ENCODE peak calls at places on chromosomes 12 and 14, in six cellular contexts. One of them, this sample, is unnamed.

GRCh38 chr12:72083096-72083825 is 144.6 kb downstream of the TPH2 start:
- DNase-seq in CD8-positive, alpha-beta T cell: no peak
- DNase-seq in tibial nerve: no peak
- DNase-seq in IMR-90: no peak
- DNase-seq in cardiac muscle cell: no peak
- DNase-seq in Panc1: no peak
- DNase-seq in this sample: no peak

GRCh38 chr12:65968359-65968758 is 144.1 kb downstream of the HMGA2 start:
- DNase-seq in IMR-90: no peak
- DNase-seq in CD8-positive, alpha-beta T cell: no peak
- DNase-seq in tibial nerve: no peak
- DNase-seq in Panc1: no peak
- DNase-seq in cardiac muscle cell: peak; percentile 18
- DNase-seq in this sample: no peak

GRCh38 chr12:128810182-128811127 is 13.3 kb downstream of the SLC15A4 start:
- DNase-seq in CD8-positive, alpha-beta T cell: no peak
- DNase-seq in Panc1: no peak
- DNase-seq in tibial nerve: no peak
- DNase-seq in cardiac muscle cell: no peak
- DNase-seq in IMR-90: no peak
- DNase-seq in this sample: no peak

GRCh38 chr12:58602179-58602578 is 318.1 kb downstream of the LRIG3 start:
- DNase-seq in IMR-90: peak; percentile 23
- DNase-seq in tibial nerve: no peak
- DNase-seq in CD8-positive, alpha-beta T cell: no peak
- DNase-seq in cardiac muscle cell: peak; percentile 22
- DNase-seq in Panc1: no peak
- DNase-seq in this sample: no peak

GRCh38 chr12:5661820-5662219 is 229.9 kb downstream of the NTF3 start:
- DNase-seq in tibial nerve: no peak
- DNase-seq in cardiac muscle cell: no peak
- DNase-seq in IMR-90: no peak
- DNase-seq in Panc1: no peak
- DNase-seq in CD8-positive, alpha-beta T cell: no peak
- DNase-seq in this sample: no peak

GRCh38 chr14:31263485-31264133 is 56.0 kb upstream of the HECTD1 start:
- DNase-seq in Panc1: peak; percentile 73
- DNase-seq in CD8-positive, alpha-beta T cell: no peak
- DNase-seq in IMR-90: peak; percentile 100
- DNase-seq in tibial nerve: no peak
- DNase-seq in cardiac muscle cell: peak; percentile 98
- DNase-seq in this sample: no peak

GRCh38 chr14:30971586-30971985 is 53.9 kb upstream of the AP4S1 start:
- DNase-seq in CD8-positive, alpha-beta T cell: no peak
- DNase-seq in tibial nerve: no peak
- DNase-seq in cardiac muscle cell: no peak
- DNase-seq in Panc1: no peak
- DNase-seq in IMR-90: no peak
- DNase-seq in this sample: no peak

GRCh38 chr12:22286569-22286968 is 47.9 kb downstream of the ST8SIA1 start:
- DNase-seq in Panc1: no peak
- DNase-seq in tibial nerve: no peak
- DNase-seq in IMR-90: peak; percentile 93
- DNase-seq in cardiac muscle cell: peak; percentile 74
- DNase-seq in CD8-positive, alpha-beta T cell: no peak
- DNase-seq in this sample: no peak

GRCh38 chr14:60245316-60246177 is 3.5 kb upstream of the PPM1A start:
- DNase-seq in tibial nerve: no peak
- DNase-seq in cardiac muscle cell: no peak
- DNase-seq in Panc1: no peak
- DNase-seq in IMR-90: no peak
- DNase-seq in CD8-positive, alpha-beta T cell: no peak
- DNase-seq in this sample: no peak

GRCh38 chr12:57535764-57536596 is 11.0 kb downstream of the DCTN2 start:
- DNase-seq in Panc1: no peak
- DNase-seq in CD8-positive, alpha-beta T cell: no peak
- DNase-seq in tibial nerve: no peak
- DNase-seq in cardiac muscle cell: no peak
- DNase-seq in IMR-90: no peak
- DNase-seq in this sample: no peak

GRCh38 chr12:9669019-9669326 is 540 bp upstream of the CLEC2D start:
- DNase-seq in IMR-90: no peak
- DNase-seq in CD8-positive, alpha-beta T cell: no peak
- DNase-seq in tibial nerve: no peak
- DNase-seq in cardiac muscle cell: no peak
- DNase-seq in Panc1: no peak
- DNase-seq in this sample: no peak

GRCh38 chr14:85483037-85483436 is 46.9 kb upstream of the FLRT2 start:
- DNase-seq in IMR-90: no peak
- DNase-seq in cardiac muscle cell: peak; percentile 69
- DNase-seq in tibial nerve: no peak
- DNase-seq in CD8-positive, alpha-beta T cell: no peak
- DNase-seq in Panc1: no peak
- DNase-seq in this sample: no peak

GRCh38 chr12:15206831-15207394 is 14.3 kb downstream of the RERG start:
- DNase-seq in IMR-90: no peak
- DNase-seq in CD8-positive, alpha-beta T cell: no peak
- DNase-seq in Panc1: no peak
- DNase-seq in tibial nerve: no peak
- DNase-seq in cardiac muscle cell: no peak
- DNase-seq in this sample: no peak
- H3K4me1 ChIP-seq in IMR-90: no peaks in the 10 kb centered on the region
- H3K4me1 ChIP-seq in CD8-positive, alpha-beta T cell: no peaks in the 10 kb centered on the region
- H3K4me1 ChIP-seq in Panc1: no peaks in the 10 kb centered on the region
- H3K4me1 ChIP-seq in tibial nerve: peaks cover 56% of the 10 kb centered on the region
- H3K4me1 ChIP-seq in cardiac muscle cell: no peaks in the 10 kb centered on the region
- H3K4me1 ChIP-seq in this sample: no peaks in the 10 kb centered on the region

GRCh38 chr12:95437565-95437964 is 36.4 kb upstream of the METAP2 start:
- DNase-seq in IMR-90: no peak
- DNase-seq in tibial nerve: no peak
- DNase-seq in Panc1: no peak
- DNase-seq in cardiac muscle cell: no peak
- DNase-seq in CD8-positive, alpha-beta T cell: no peak
- DNase-seq in this sample: no peak
- H3K4me1 ChIP-seq in IMR-90: no peaks in the 10 kb centered on the region
- H3K4me1 ChIP-seq in tibial nerve: no peaks in the 10 kb centered on the region
- H3K4me1 ChIP-seq in Panc1: no peaks in the 10 kb centered on the region
- H3K4me1 ChIP-seq in cardiac muscle cell: no peaks in the 10 kb centered on the region
- H3K4me1 ChIP-seq in CD8-positive, alpha-beta T cell: no peaks in the 10 kb centered on the region
- H3K4me1 ChIP-seq in this sample: no peaks in the 10 kb centered on the region

GRCh38 chr12:50929831-50930230 is 22.5 kb upstream of the HIGD1C start:
- DNase-seq in CD8-positive, alpha-beta T cell: no peak
- DNase-seq in Panc1: no peak
- DNase-seq in tibial nerve: no peak
- DNase-seq in cardiac muscle cell: no peak
- DNase-seq in IMR-90: no peak
- DNase-seq in this sample: no peak
- H3K4me1 ChIP-seq in CD8-positive, alpha-beta T cell: peaks cover 18% of the 10 kb centered on the region
- H3K4me1 ChIP-seq in Panc1: no peaks in the 10 kb centered on the region
- H3K4me1 ChIP-seq in tibial nerve: peaks cover 59% of the 10 kb centered on the region
- H3K4me1 ChIP-seq in cardiac muscle cell: peaks cover 35% of the 10 kb centered on the region
- H3K4me1 ChIP-seq in IMR-90: peaks cover 18% of the 10 kb centered on the region
- H3K4me1 ChIP-seq in this sample: peaks cover 82% of the 10 kb centered on the region

DNA sequence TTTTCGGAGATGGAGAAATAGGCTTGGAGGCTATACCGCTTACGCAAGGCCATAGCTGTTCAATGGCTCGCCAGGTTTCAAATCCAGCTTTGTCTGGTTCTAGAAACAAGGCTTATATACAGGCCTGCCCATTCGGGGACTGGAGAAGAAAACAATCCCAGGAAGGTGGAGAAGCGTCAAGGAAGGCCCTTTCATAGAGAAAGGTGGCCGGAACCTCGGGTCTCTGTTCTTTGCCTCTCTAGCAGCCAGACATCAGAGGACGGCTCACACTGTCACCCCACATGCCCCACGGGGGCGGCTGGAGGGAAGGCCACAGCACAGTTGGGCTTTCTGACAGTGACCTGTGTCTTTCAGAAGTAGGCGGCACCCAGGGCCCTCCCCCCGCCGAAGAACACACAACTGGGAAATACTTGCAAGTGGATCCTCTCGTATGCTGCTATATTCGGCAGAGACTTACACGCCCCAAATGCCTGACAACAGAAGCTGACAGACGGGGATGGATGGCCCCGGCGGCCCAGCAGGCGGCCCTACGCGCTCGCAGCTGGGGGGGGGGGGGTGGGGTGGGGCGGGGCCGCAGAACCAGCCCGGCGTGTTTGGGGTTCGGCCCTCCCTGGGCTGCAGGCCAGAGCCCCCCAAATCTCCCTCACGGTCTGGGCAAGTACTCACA is 4.5 kb upstream of the SETD1B start:
- DNase-seq in tibial nerve: peak; percentile 52
- DNase-seq in CD8-positive, alpha-beta T cell: peak; percentile 41
- DNase-seq in IMR-90: peak; percentile 85
- DNase-seq in cardiac muscle cell: peak; percentile 78
- DNase-seq in Panc1: no peak
- DNase-seq in this sample: peak; percentile 86
- H3K4me1 ChIP-seq in tibial nerve: peaks cover 56% of the 10 kb centered on the region
- H3K4me1 ChIP-seq in CD8-positive, alpha-beta T cell: peaks cover 37% of the 10 kb centered on the region
- H3K4me1 ChIP-seq in IMR-90: peaks cover 34% of the 10 kb centered on the region
- H3K4me1 ChIP-seq in cardiac muscle cell: peaks cover 34% of the 10 kb centered on the region
- H3K4me1 ChIP-seq in Panc1: peaks cover 48% of the 10 kb centered on the region
- H3K4me1 ChIP-seq in this sample: peaks cover 44% of the 10 kb centered on the region

GRCh38 chr14:45156067-45156466 is 20.3 kb downstream of the FANCM start:
- DNase-seq in cardiac muscle cell: peak; percentile 32
- DNase-seq in CD8-positive, alpha-beta T cell: no peak
- DNase-seq in tibial nerve: no peak
- DNase-seq in IMR-90: peak; percentile 4
- DNase-seq in Panc1: no peak
- DNase-seq in this sample: no peak
- H3K4me1 ChIP-seq in cardiac muscle cell: no peaks in the 10 kb centered on the region
- H3K4me1 ChIP-seq in CD8-positive, alpha-beta T cell: no peaks in the 10 kb centered on the region
- H3K4me1 ChIP-seq in tibial nerve: no peaks in the 10 kb centered on the region
- H3K4me1 ChIP-seq in IMR-90: no peaks in the 10 kb centered on the region
- H3K4me1 ChIP-seq in Panc1: no peaks in the 10 kb centered on the region
- H3K4me1 ChIP-seq in this sample: no peaks in the 10 kb centered on the region

GRCh38 chr14:92735344-92735743 is 13.1 kb downstream of the LGMN start:
- DNase-seq in Panc1: no peak
- DNase-seq in IMR-90: no peak
- DNase-seq in CD8-positive, alpha-beta T cell: no peak
- DNase-seq in cardiac muscle cell: no peak
- DNase-seq in tibial nerve: no peak
- DNase-seq in this sample: no peak

GRCh38 chr14:92729632-92730358 is 18.6 kb downstream of the LGMN start:
- DNase-seq in IMR-90: peak; percentile 96
- DNase-seq in cardiac muscle cell: peak; percentile 93
- DNase-seq in CD8-positive, alpha-beta T cell: no peak
- DNase-seq in tibial nerve: no peak
- DNase-seq in Panc1: no peak
- DNase-seq in this sample: no peak

GRCh38 chr14:92731622-92732021 is 16.8 kb downstream of the LGMN start:
- DNase-seq in Panc1: no peak
- DNase-seq in cardiac muscle cell: no peak
- DNase-seq in tibial nerve: no peak
- DNase-seq in CD8-positive, alpha-beta T cell: no peak
- DNase-seq in IMR-90: no peak
- DNase-seq in this sample: no peak

GRCh38 chr14:92734618-92735017 is 13.8 kb downstream of the LGMN start:
- DNase-seq in tibial nerve: no peak
- DNase-seq in cardiac muscle cell: no peak
- DNase-seq in IMR-90: no peak
- DNase-seq in CD8-positive, alpha-beta T cell: no peak
- DNase-seq in Panc1: no peak
- DNase-seq in this sample: no peak

GRCh38 chr14:92733007-92733406 is 15.4 kb downstream of the LGMN start:
- DNase-seq in CD8-positive, alpha-beta T cell: no peak
- DNase-seq in tibial nerve: no peak
- DNase-seq in Panc1: no peak
- DNase-seq in IMR-90: no peak
- DNase-seq in cardiac muscle cell: no peak
- DNase-seq in this sample: no peak
- H3K4me1 ChIP-seq in CD8-positive, alpha-beta T cell: peaks cover 17% of the 10 kb centered on the region
- H3K4me1 ChIP-seq in tibial nerve: no peaks in the 10 kb centered on the region
- H3K4me1 ChIP-seq in Panc1: no peaks in the 10 kb centered on the region
- H3K4me1 ChIP-seq in IMR-90: peaks cover 4% of the 10 kb centered on the region
- H3K4me1 ChIP-seq in cardiac muscle cell: peaks cover 72% of the 10 kb centered on the region
- H3K4me1 ChIP-seq in this sample: peaks cover 27% of the 10 kb centered on the region

GRCh38 chr14:20508367-20508766 is 3.0 kb downstream of the RNASE10 start:
- DNase-seq in CD8-positive, alpha-beta T cell: no peak
- DNase-seq in Panc1: no peak
- DNase-seq in cardiac muscle cell: no peak
- DNase-seq in tibial nerve: no peak
- DNase-seq in IMR-90: no peak
- DNase-seq in this sample: no peak

GRCh38 chr14:20515846-20516245 is 10.5 kb downstream of the RNASE10 start:
- DNase-seq in tibial nerve: no peak
- DNase-seq in Panc1: no peak
- DNase-seq in cardiac muscle cell: no peak
- DNase-seq in IMR-90: peak; percentile 58
- DNase-seq in CD8-positive, alpha-beta T cell: no peak
- DNase-seq in this sample: no peak

GRCh38 chr14:20516921-20517320 is 11.6 kb downstream of the RNASE10 start:
- DNase-seq in Panc1: no peak
- DNase-seq in IMR-90: peak; percentile 89
- DNase-seq in tibial nerve: no peak
- DNase-seq in CD8-positive, alpha-beta T cell: no peak
- DNase-seq in cardiac muscle cell: peak; percentile 60
- DNase-seq in this sample: no peak

DNA sequence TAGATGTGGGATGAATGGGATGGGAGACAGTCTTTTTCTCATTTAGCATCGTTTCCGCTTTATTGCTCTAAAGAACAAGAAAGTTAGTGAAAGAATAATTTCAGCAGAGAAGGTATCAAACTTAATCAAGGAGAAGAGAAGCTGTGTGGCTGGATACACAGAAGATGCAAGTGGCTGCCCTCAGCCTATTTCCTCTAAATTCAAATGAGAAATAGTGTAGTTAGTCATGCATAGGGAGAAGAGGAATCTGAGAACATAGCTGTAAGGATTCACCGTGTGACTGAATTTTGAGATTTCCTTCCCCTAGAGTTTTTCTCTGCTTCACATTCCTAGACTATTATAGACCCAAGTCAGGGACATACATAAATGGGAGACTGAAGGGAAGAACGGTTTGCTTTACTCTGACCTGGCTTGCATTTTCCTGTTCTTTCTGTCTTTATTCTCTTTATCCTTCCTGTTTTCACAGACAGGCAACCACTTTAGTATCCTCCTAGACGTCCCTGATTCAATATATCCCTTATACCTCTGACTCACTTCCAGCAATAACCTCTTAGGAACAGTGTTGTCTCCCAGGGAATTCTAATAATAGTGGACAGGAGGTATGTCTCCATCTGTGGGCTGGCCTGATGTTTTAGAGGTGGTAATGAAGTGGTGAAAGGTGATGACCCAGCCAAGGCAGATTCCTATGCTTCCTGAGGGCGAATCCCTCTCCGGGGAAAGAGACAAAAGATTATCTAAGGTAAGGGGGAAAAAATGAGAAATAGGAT is 7.0 kb downstream of the RNASE10 start:
- DNase-seq in Panc1: no peak
- DNase-seq in CD8-positive, alpha-beta T cell: no peak
- DNase-seq in cardiac muscle cell: no peak
- DNase-seq in IMR-90: peak; percentile 27
- DNase-seq in tibial nerve: no peak
- DNase-seq in this sample: no peak
- H3K4me1 ChIP-seq in Panc1: no peaks in the 10 kb centered on the region
- H3K4me1 ChIP-seq in CD8-positive, alpha-beta T cell: no peaks in the 10 kb centered on the region
- H3K4me1 ChIP-seq in cardiac muscle cell: peaks cover 7% of the 10 kb centered on the region
- H3K4me1 ChIP-seq in IMR-90: peaks cover 3% of the 10 kb centered on the region
- H3K4me1 ChIP-seq in tibial nerve: no peaks in the 10 kb centered on the region
- H3K4me1 ChIP-seq in this sample: no peaks in the 10 kb centered on the region

DNA sequence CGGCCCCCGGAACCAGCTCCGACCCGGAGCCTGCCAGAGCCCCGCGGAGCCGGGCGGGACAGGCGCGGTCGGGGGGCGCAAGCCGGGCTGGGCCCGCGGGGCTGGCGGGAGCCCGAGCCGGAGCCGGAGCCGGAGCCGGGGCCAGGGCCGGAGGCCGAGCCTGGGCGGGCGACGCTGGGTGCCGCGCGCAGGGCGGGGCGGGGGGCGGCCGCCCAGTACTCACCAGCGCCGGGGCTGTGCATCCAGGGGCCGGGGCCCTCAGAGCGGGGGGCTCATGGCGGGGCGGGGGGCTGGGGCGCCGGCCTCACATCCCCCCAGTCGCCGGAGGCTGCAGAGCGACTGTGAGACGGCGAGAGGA is 180 bp downstream of the HDAC7 start:
- DNase-seq in tibial nerve: no peak
- DNase-seq in IMR-90: no peak
- DNase-seq in CD8-positive, alpha-beta T cell: no peak
- DNase-seq in cardiac muscle cell: no peak
- DNase-seq in Panc1: no peak
- DNase-seq in this sample: no peak
- H3K4me1 ChIP-seq in tibial nerve: peaks cover 82% of the 10 kb centered on the region
- H3K4me1 ChIP-seq in IMR-90: peaks cover 39% of the 10 kb centered on the region
- H3K4me1 ChIP-seq in CD8-positive, alpha-beta T cell: peaks cover 80% of the 10 kb centered on the region
- H3K4me1 ChIP-seq in cardiac muscle cell: peaks cover 51% of the 10 kb centered on the region
- H3K4me1 ChIP-seq in Panc1: peaks cover 56% of the 10 kb centered on the region
- H3K4me1 ChIP-seq in this sample: peaks cover 44% of the 10 kb centered on the region